ENCODE peak calls at places on chromosomes 11 and 22, in eight cellular contexts. One of them, this sample, is unnamed.

GRCh38 chr22:49972163-49973017 is 11.8 kb downstream of the PIM3 start:
- DNase-seq in AG04450: no peak
- DNase-seq in fibroblast of lung: no peak
- DNase-seq in mesothelial cell of epicardium: no peak
- DNase-seq in GM12878: no peak
- DNase-seq in heart right ventricle: peak; percentile 9
- DNase-seq in GM13977: no peak
- DNase-seq in body of pancreas: peak; percentile 53
- DNase-seq in this sample: no peak

GRCh38 chr11:69638941-69639681 is 1.8 kb upstream of the CCND1 start:
- DNase-seq in AG04450: peak; percentile 93
- DNase-seq in fibroblast of lung: peak; percentile 97
- DNase-seq in mesothelial cell of epicardium: peak; percentile 94
- DNase-seq in GM12878: no peak
- DNase-seq in heart right ventricle: peak; percentile 96
- DNase-seq in GM13977: peak; percentile 85
- DNase-seq in body of pancreas: peak; percentile 86
- DNase-seq in this sample: peak; percentile 96

GRCh38 chr11:75465701-75466531 is 32.9 kb upstream of the KLHL35 start:
- DNase-seq in AG04450: no peak
- DNase-seq in fibroblast of lung: peak; percentile 70
- DNase-seq in mesothelial cell of epicardium: peak; percentile 71
- DNase-seq in GM12878: no peak
- DNase-seq in heart right ventricle: no peak
- DNase-seq in GM13977: no peak
- DNase-seq in body of pancreas: no peak
- DNase-seq in this sample: peak; percentile 35

GRCh38 chr11:30876656-30877371 is 290.7 kb upstream of the MPPED2 start:
- DNase-seq in AG04450: no peak
- DNase-seq in fibroblast of lung: no peak
- DNase-seq in mesothelial cell of epicardium: no peak
- DNase-seq in GM12878: no peak
- DNase-seq in heart right ventricle: no peak
- DNase-seq in GM13977: no peak
- DNase-seq in body of pancreas: no peak
- DNase-seq in this sample: no peak

GRCh38 chr22:50572965-50573364 is 5.3 kb downstream of the CPT1B start:
- DNase-seq in AG04450: no peak
- DNase-seq in fibroblast of lung: no peak
- DNase-seq in mesothelial cell of epicardium: no peak
- DNase-seq in GM12878: no peak
- DNase-seq in heart right ventricle: no peak
- DNase-seq in GM13977: no peak
- DNase-seq in body of pancreas: no peak
- DNase-seq in this sample: no peak

GRCh38 chr11:78940500-78941225 is 366.0 kb upstream of the NARS2 start:
- DNase-seq in AG04450: no peak
- DNase-seq in fibroblast of lung: no peak
- DNase-seq in mesothelial cell of epicardium: no peak
- DNase-seq in GM12878: no peak
- DNase-seq in heart right ventricle: no peak
- DNase-seq in GM13977: no peak
- DNase-seq in body of pancreas: no peak
- DNase-seq in this sample: no peak

GRCh38 chr22:49327411-49327810 is 500.3 kb downstream of the BRD1 start:
- DNase-seq in AG04450: no peak
- DNase-seq in fibroblast of lung: no peak
- DNase-seq in mesothelial cell of epicardium: peak; percentile 5
- DNase-seq in GM12878: no peak
- DNase-seq in heart right ventricle: no peak
- DNase-seq in GM13977: peak; percentile 7
- DNase-seq in body of pancreas: no peak
- DNase-seq in this sample: no peak

GRCh38 chr11:5922749-5923426 is 19.2 kb upstream of the OR56A3 start:
- DNase-seq in AG04450: no peak
- DNase-seq in fibroblast of lung: no peak
- DNase-seq in mesothelial cell of epicardium: no peak
- DNase-seq in GM12878: peak; percentile 48
- DNase-seq in heart right ventricle: no peak
- DNase-seq in GM13977: no peak
- DNase-seq in body of pancreas: no peak
- DNase-seq in this sample: no peak

GRCh38 chr22:42991010-42991651 is 23.8 kb downstream of the PACSIN2 start:
- DNase-seq in AG04450: no peak
- DNase-seq in fibroblast of lung: peak; percentile 93
- DNase-seq in mesothelial cell of epicardium: no peak
- DNase-seq in GM12878: no peak
- DNase-seq in heart right ventricle: no peak
- DNase-seq in GM13977: no peak
- DNase-seq in body of pancreas: peak; percentile 77
- DNase-seq in this sample: peak; percentile 93

GRCh38 chr11:130144129-130144528 is 15.5 kb upstream of the ST14 start:
- DNase-seq in AG04450: no peak
- DNase-seq in fibroblast of lung: no peak
- DNase-seq in mesothelial cell of epicardium: no peak
- DNase-seq in GM12878: no peak
- DNase-seq in heart right ventricle: no peak
- DNase-seq in GM13977: no peak
- DNase-seq in body of pancreas: no peak
- DNase-seq in this sample: no peak

GRCh38 chr11:130144721-130145327 is 14.8 kb upstream of the ST14 start:
- DNase-seq in AG04450: no peak
- DNase-seq in fibroblast of lung: no peak
- DNase-seq in mesothelial cell of epicardium: no peak
- DNase-seq in GM12878: no peak
- DNase-seq in heart right ventricle: no peak
- DNase-seq in GM13977: no peak
- DNase-seq in body of pancreas: peak; percentile 45
- DNase-seq in this sample: no peak

GRCh38 chr11:130145328-130145812 is 14.2 kb upstream of the ST14 start:
- DNase-seq in AG04450: no peak
- DNase-seq in fibroblast of lung: no peak
- DNase-seq in mesothelial cell of epicardium: no peak
- DNase-seq in GM12878: no peak
- DNase-seq in heart right ventricle: no peak
- DNase-seq in GM13977: no peak
- DNase-seq in body of pancreas: peak; percentile 46
- DNase-seq in this sample: no peak

GRCh38 chr11:130146797-130147196 is 12.8 kb upstream of the ST14 start:
- DNase-seq in AG04450: no peak
- DNase-seq in fibroblast of lung: no peak
- DNase-seq in mesothelial cell of epicardium: no peak
- DNase-seq in GM12878: no peak
- DNase-seq in heart right ventricle: peak; percentile 47
- DNase-seq in GM13977: no peak
- DNase-seq in body of pancreas: peak; percentile 82
- DNase-seq in this sample: no peak

GRCh38 chr11:130145975-130146776 is 13.4 kb upstream of the ST14 start:
- DNase-seq in AG04450: no peak
- DNase-seq in fibroblast of lung: peak; percentile 23
- DNase-seq in mesothelial cell of epicardium: no peak
- DNase-seq in GM12878: no peak
- DNase-seq in heart right ventricle: no peak
- DNase-seq in GM13977: no peak
- DNase-seq in body of pancreas: peak; percentile 73
- DNase-seq in this sample: peak; percentile 27
- TF ChIP-seq CTCF in AG04450: peak; percentile 29
- TF ChIP-seq CTCF in fibroblast of lung: peak; percentile 24
- TF ChIP-seq CTCF in mesothelial cell of epicardium: no peak
- TF ChIP-seq CTCF in GM12878: no peak
- TF ChIP-seq CTCF in heart right ventricle: peak; percentile 31
- TF ChIP-seq CTCF in GM13977: no peak
- TF ChIP-seq CTCF in body of pancreas: no peak
- TF ChIP-seq CTCF in this sample: peak; percentile 51

DNA sequence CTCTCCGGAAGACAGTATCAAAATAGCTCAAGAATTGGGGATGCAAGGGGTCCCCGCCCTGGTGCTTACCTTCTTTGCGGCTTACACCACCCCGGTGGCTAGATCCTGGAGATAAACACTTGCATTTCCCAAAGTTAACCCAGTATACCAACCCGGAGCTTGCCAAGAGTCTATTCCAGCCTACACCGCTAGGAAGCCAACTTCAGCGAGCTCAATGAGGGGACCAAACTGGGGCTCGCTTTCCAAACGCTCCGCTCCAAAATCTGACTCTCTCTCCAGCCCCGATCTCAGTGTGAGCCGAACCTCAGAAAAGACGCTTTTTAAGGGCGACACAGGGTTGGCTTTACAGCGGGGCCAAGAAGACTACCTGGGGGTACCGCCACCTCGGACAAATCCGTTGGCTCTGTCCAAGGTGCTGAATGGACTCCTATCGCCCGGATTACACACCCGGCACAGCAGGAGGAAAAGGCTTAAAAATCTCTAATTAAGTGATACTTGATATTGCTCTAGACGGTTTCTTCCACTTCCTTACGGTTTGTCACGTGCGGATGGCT is 20.1 kb upstream of the BDNF start:
- DNase-seq in AG04450: no peak
- DNase-seq in fibroblast of lung: peak; percentile 58
- DNase-seq in mesothelial cell of epicardium: peak; percentile 84
- DNase-seq in GM12878: no peak
- DNase-seq in heart right ventricle: peak; percentile 40
- DNase-seq in GM13977: peak; percentile 59
- DNase-seq in body of pancreas: peak; percentile 52
- DNase-seq in this sample: peak; percentile 39
- TF ChIP-seq CTCF in AG04450: peak; percentile 40
- TF ChIP-seq CTCF in fibroblast of lung: peak; percentile 32
- TF ChIP-seq CTCF in mesothelial cell of epicardium: peak; percentile 15
- TF ChIP-seq CTCF in GM12878: no peak
- TF ChIP-seq CTCF in heart right ventricle: no peak
- TF ChIP-seq CTCF in GM13977: no peak
- TF ChIP-seq CTCF in body of pancreas: no peak
- TF ChIP-seq CTCF in this sample: peak; percentile 33

GRCh38 chr11:57566035-57566504 is 1.4 kb downstream of the UBE2L6 start:
- DNase-seq in AG04450: no peak
- DNase-seq in fibroblast of lung: peak; percentile 45
- DNase-seq in mesothelial cell of epicardium: no peak
- DNase-seq in GM12878: peak; percentile 68
- DNase-seq in heart right ventricle: peak; percentile 22
- DNase-seq in GM13977: peak; percentile 74
- DNase-seq in body of pancreas: peak; percentile 43
- DNase-seq in this sample: peak; percentile 13

GRCh38 chr11:57567210-57567511 is 311 bp downstream of the UBE2L6 start:
- DNase-seq in AG04450: no peak
- DNase-seq in fibroblast of lung: no peak
- DNase-seq in mesothelial cell of epicardium: no peak
- DNase-seq in GM12878: no peak
- DNase-seq in heart right ventricle: peak; percentile 28
- DNase-seq in GM13977: peak; percentile 50
- DNase-seq in body of pancreas: no peak
- DNase-seq in this sample: no peak

GRCh38 chr11:57568330-57568766 is 876 bp upstream of the UBE2L6 start:
- DNase-seq in AG04450: peak; percentile 33
- DNase-seq in fibroblast of lung: peak; percentile 51
- DNase-seq in mesothelial cell of epicardium: peak; percentile 92
- DNase-seq in GM12878: peak; percentile 51
- DNase-seq in heart right ventricle: peak; percentile 85
- DNase-seq in GM13977: no peak
- DNase-seq in body of pancreas: no peak
- DNase-seq in this sample: peak; percentile 69

GRCh38 chr11:57566564-57567209 is 785 bp downstream of the UBE2L6 start:
- DNase-seq in AG04450: no peak
- DNase-seq in fibroblast of lung: no peak
- DNase-seq in mesothelial cell of epicardium: no peak
- DNase-seq in GM12878: no peak
- DNase-seq in heart right ventricle: no peak
- DNase-seq in GM13977: peak; percentile 43
- DNase-seq in body of pancreas: no peak
- DNase-seq in this sample: peak; percentile 5

DNA sequence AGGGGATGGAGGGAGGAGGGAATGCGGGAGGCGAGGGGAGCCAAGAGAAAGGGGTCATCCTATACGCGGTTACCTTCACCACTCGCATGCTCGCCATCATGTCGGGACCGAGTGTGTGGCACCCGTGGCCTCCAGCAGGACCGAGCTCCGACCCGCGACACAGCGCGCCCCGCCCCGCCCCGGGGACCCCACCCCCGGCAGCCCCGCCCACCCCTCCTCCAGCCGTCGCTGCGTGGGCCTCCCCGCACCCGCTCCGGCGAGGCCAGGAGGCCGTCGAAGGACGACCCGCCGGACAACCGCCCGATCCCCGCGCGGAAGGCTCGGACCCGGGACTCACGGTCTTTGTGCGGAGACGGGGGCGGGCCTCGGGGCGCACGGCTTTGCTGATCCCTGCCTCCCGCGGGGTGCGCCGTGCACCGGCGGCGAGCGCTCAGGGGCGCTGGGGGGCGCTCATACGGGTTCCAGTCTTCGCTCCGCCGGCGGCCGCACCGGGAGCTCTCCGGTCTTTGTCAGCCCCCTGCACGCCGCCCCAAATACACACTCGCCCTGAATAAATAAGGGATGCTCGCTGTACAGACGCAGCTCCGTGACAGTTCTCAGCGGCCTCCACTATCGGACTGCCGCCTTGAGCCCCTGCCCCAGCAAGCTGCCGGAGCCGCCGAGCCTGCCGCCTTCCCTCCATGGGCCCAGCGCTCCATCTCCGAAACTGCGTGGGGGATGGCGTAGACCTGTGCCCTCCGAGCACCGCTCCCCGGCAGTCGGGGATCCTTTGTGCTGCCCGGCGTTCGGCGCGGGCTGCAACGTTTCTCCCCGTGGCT is at the start of gene UBE2L6:
- DNase-seq in AG04450: no peak
- DNase-seq in fibroblast of lung: peak; percentile 30
- DNase-seq in mesothelial cell of epicardium: peak; percentile 64
- DNase-seq in GM12878: no peak
- DNase-seq in heart right ventricle: peak; percentile 50
- DNase-seq in GM13977: peak; percentile 87
- DNase-seq in body of pancreas: peak; percentile 84
- DNase-seq in this sample: peak; percentile 5
- TF ChIP-seq CTCF in AG04450: no peak
- TF ChIP-seq CTCF in fibroblast of lung: no peak
- TF ChIP-seq CTCF in mesothelial cell of epicardium: no peak
- TF ChIP-seq CTCF in GM12878: no peak
- TF ChIP-seq CTCF in heart right ventricle: no peak
- TF ChIP-seq CTCF in GM13977: peak; percentile 74
- TF ChIP-seq CTCF in body of pancreas: peak; percentile 74
- TF ChIP-seq CTCF in this sample: no peak

GRCh38 chr11:3865388-3866193 is 10.1 kb downstream of the STIM1 start:
- DNase-seq in AG04450: peak; percentile 41
- DNase-seq in fibroblast of lung: peak; percentile 83
- DNase-seq in mesothelial cell of epicardium: no peak
- DNase-seq in GM12878: no peak
- DNase-seq in heart right ventricle: peak; percentile 16
- DNase-seq in GM13977: no peak
- DNase-seq in body of pancreas: no peak
- DNase-seq in this sample: peak; percentile 54

GRCh38 chr11:3861698-3862097 is 6.2 kb downstream of the STIM1 start:
- DNase-seq in AG04450: no peak
- DNase-seq in fibroblast of lung: no peak
- DNase-seq in mesothelial cell of epicardium: no peak
- DNase-seq in GM12878: no peak
- DNase-seq in heart right ventricle: no peak
- DNase-seq in GM13977: no peak
- DNase-seq in body of pancreas: no peak
- DNase-seq in this sample: no peak

GRCh38 chr11:3867209-3868071 is 12.0 kb downstream of the STIM1 start:
- DNase-seq in AG04450: no peak
- DNase-seq in fibroblast of lung: peak; percentile 12
- DNase-seq in mesothelial cell of epicardium: no peak
- DNase-seq in GM12878: peak; percentile 66
- DNase-seq in heart right ventricle: peak; percentile 80
- DNase-seq in GM13977: no peak
- DNase-seq in body of pancreas: peak; percentile 78
- DNase-seq in this sample: no peak

GRCh38 chr11:3866836-3867208 is 11.4 kb downstream of the STIM1 start:
- DNase-seq in AG04450: no peak
- DNase-seq in fibroblast of lung: no peak
- DNase-seq in mesothelial cell of epicardium: no peak
- DNase-seq in GM12878: no peak
- DNase-seq in heart right ventricle: no peak
- DNase-seq in GM13977: no peak
- DNase-seq in body of pancreas: no peak
- DNase-seq in this sample: no peak

GRCh38 chr11:3866206-3866605 is 10.7 kb downstream of the STIM1 start:
- DNase-seq in AG04450: no peak
- DNase-seq in fibroblast of lung: no peak
- DNase-seq in mesothelial cell of epicardium: no peak
- DNase-seq in GM12878: no peak
- DNase-seq in heart right ventricle: peak; percentile 12
- DNase-seq in GM13977: no peak
- DNase-seq in body of pancreas: no peak
- DNase-seq in this sample: no peak
- TF ChIP-seq CTCF in AG04450: no peak
- TF ChIP-seq CTCF in fibroblast of lung: no peak
- TF ChIP-seq CTCF in mesothelial cell of epicardium: no peak
- TF ChIP-seq CTCF in GM12878: peak; percentile 23
- TF ChIP-seq CTCF in heart right ventricle: no peak
- TF ChIP-seq CTCF in GM13977: no peak
- TF ChIP-seq CTCF in body of pancreas: no peak
- TF ChIP-seq CTCF in this sample: no peak